ENCODE peak calls at places on chromosomes 1 and 21, in four cellular contexts. M is H9, B is mesendoderm, T is H1. V is an unnamed sample.

GRCh38 chr1:19234224-19234623 is 17.1 kb downstream of the EMC1 start:
- DNase-seq in M (no peak), B (no peak), T (no peak), V (no peak)

GRCh38 chr1:205633421-205633976 is 1.7 kb upstream of the ELK4 start:
- DNase-seq in M (no peak), B (no peak), T (no peak), V (peak)

GRCh38 chr1:236502972-236503639 is 20.7 kb upstream of the LGALS8 start:
- DNase-seq in M (peak), B (peak), T (peak), V (peak)

GRCh38 chr21:42818328-42818749 is 61.0 kb downstream of the WDR4 start:
- DNase-seq in M (peak), B (peak), T (peak), V (peak)

GRCh38 chr1:25178917-25179571 is 53.3 kb downstream of the SYF2 start:
- DNase-seq in M (no peak), B (no peak), T (peak), V (peak)

GRCh38 chr21:17726047-17726446 is 93.1 kb downstream of the C21orf91 start:
- DNase-seq in M (no peak), B (peak), T (no peak), V (peak)

GRCh38 chr1:154714638-154715037 is 106.7 kb upstream of the ADAR start:
- DNase-seq in M (no peak), B (peak), T (no peak), V (peak)

GRCh38 chr1:63917571-63918394 is 144.0 kb downstream of the ROR1 start:
- DNase-seq in M (peak), B (peak), T (peak), V (peak)

GRCh38 chr1:88519156-88519555 is 164.9 kb upstream of the PKN2 start:
- DNase-seq in M (no peak), B (peak), T (no peak), V (peak)

GRCh38 chr1:218886472-218886871 is 287.2 kb upstream of the LYPLAL1 start:
- DNase-seq in M (no peak), B (no peak), T (no peak), V (peak)

GRCh38 chr1:62746086-62746808 is 37.7 kb upstream of the ATG4C start:
- DNase-seq in M (no peak), B (peak), T (no peak), V (peak)

GRCh38 chr1:44300882-44301281 is 54.2 kb downstream of the ERI3 start:
- DNase-seq in M (no peak), B (no peak), T (no peak), V (no peak)

GRCh38 chr1:227926216-227926791 is 21.4 kb downstream of the WNT9A start:
- DNase-seq in M (no peak), B (no peak), T (no peak), V (no peak)

GRCh38 chr1:53739109-53739681 is at the start of gene GLIS1:
- DNase-seq in M (peak), B (peak), T (peak), V (peak)

GRCh38 chr1:181155339-181155738 is 66.8 kb downstream of the IER5 start:
- DNase-seq in M (no peak), B (no peak), T (no peak), V (peak)

GRCh38 chr1:32399853-32400252 is 5.6 kb upstream of the BSDC1 start:
- DNase-seq in M (no peak), B (no peak), T (no peak), V (no peak)

GRCh38 chr1:61098906-61099437 is 16.6 kb downstream of the NFIA start:
- DNase-seq in M (no peak), B (no peak), T (no peak), V (no peak)

GRCh38 chr1:156957634-156958033 is 37.2 kb downstream of the LRRC71 start:
- DNase-seq in M (no peak), B (no peak), T (no peak), V (no peak)

GRCh38 chr1:60088620-60089155 is 15.1 kb upstream of the C1orf87 start:
- DNase-seq in M (no peak), B (no peak), T (no peak), V (no peak)

GRCh38 chr1:156772728-156773497 is 5.6 kb downstream of the PRCC start:
- DNase-seq in M (no peak), B (peak), T (no peak), V (no peak)

GRCh38 chr1:205572426-205572825 is 59.4 kb downstream of the ELK4 start:
- DNase-seq in M (peak), B (no peak), T (peak), V (no peak)

GRCh38 chr1:2248854-2249558 is 20.9 kb downstream of the SKI start:
- DNase-seq in M (peak), B (no peak), T (no peak), V (no peak)

GRCh38 chr1:171468120-171468790 is 17.1 kb upstream of the PRRC2C start:
- DNase-seq in M (no peak), B (no peak), T (no peak), V (peak)

GRCh38 chr21:17003221-17003620 is 509.6 kb upstream of the CXADR start:
- DNase-seq in M (no peak), B (peak), T (no peak), V (peak)

GRCh38 chr1:15876357-15876756 is 28.9 kb downstream of the SPEN start:
- DNase-seq in M (peak), B (peak), T (peak), V (no peak)

GRCh38 chr1:185479781-185480180 is 162.7 kb upstream of the IVNS1ABP start:
- DNase-seq in M (no peak), B (peak), T (no peak), V (no peak)

GRCh38 chr1:4685466-4685865 is 31.1 kb downstream of the AJAP1 start:
- DNase-seq in M (no peak), B (no peak), T (no peak), V (no peak)

GRCh38 chr1:145918992-145919939 is 749 bp upstream of the PEX11B start:
- DNase-seq in M (peak), B (peak), T (peak), V (peak)

GRCh38 chr1:225763815-225764548 is 13.6 kb upstream of the SRP9 start:
- DNase-seq in M (no peak), B (no peak), T (no peak), V (peak)

GRCh38 chr1:87331319-87332269 is 2.9 kb downstream of the LMO4 start:
- DNase-seq in M (peak), B (peak), T (peak), V (peak)

GRCh38 chr1:87968259-87968955 is 639.7 kb downstream of the LMO4 start:
- DNase-seq in M (peak), B (no peak), T (no peak), V (peak)

GRCh38 chr21:39022901-39023693 is 160.2 kb downstream of the PSMG1 start:
- DNase-seq in M (no peak), B (peak), T (no peak), V (peak)

GRCh38 chr1:30064547-30064946 is 658.8 kb downstream of the MATN1 start:
- DNase-seq in M (no peak), B (no peak), T (no peak), V (no peak)

GRCh38 chr1:3453203-3453761 is 1.2 kb upstream of the ARHGEF16 start:
- DNase-seq in M (peak), B (peak), T (peak), V (peak)

GRCh38 chr1:161727343-161727924 is 6.1 kb downstream of the FCRLB start:
- DNase-seq in M (no peak), B (no peak), T (no peak), V (peak)

GRCh38 chr21:45364464-45365185 is 40.3 kb upstream of the COL18A1 start:
- DNase-seq in M (no peak), B (no peak), T (no peak), V (peak)

GRCh38 chr1:91166106-91166712 is 144.4 kb upstream of the ZNF644 start:
- DNase-seq in M (peak), B (peak), T (no peak), V (peak)

GRCh38 chr1:99599678-99600175 is 46.2 kb upstream of the PALMD start:
- DNase-seq in M (no peak), B (peak), T (no peak), V (peak)
- H3K9ac ChIP-seq in M (no peak), B (no peak), T (no peak), V (no peak)

GRCh38 chr1:85297538-85297854 is 21.1 kb upstream of the BCL10 start:
- DNase-seq in M (no peak), B (no peak), T (no peak), V (no peak)

GRCh38 chr1:85295654-85296053 is 19.2 kb upstream of the BCL10 start:
- DNase-seq in M (no peak), B (no peak), T (no peak), V (no peak)

GRCh38 chr1:85297855-85298629 is 21.6 kb upstream of the BCL10 start:
- DNase-seq in M (no peak), B (peak), T (no peak), V (peak)

GRCh38 chr1:85295006-85295431 is 18.6 kb upstream of the BCL10 start:
- DNase-seq in M (no peak), B (no peak), T (no peak), V (peak)

DNA sequence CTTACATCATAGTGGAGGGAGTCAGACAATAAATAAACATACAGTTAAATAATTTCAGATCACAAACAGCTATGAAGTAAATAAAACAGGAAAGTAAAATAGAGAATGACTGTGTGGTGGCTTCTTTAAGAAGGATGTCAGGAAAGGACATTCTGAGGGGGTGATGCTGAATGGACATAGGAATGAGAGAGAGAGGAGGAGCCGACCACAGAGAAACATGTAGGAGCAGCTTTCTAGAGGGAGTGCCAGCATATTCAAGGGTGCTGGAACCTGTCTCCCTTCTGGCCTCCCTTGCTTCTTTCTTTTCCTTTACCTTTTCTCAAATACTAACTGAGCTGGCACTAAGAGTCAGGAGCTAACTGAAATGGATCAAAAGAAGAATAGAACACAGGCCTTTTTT is 20.5 kb upstream of the BCL10 start:
- DNase-seq in M (no peak), B (no peak), T (no peak), V (peak)
- H4K5ac ChIP-seq in M (no peak), B (no peak), T (no peak), V (peak)

GRCh38 chr1:94929351-94929814 is 2.5 kb upstream of the CNN3 start:
- DNase-seq in M (no peak), B (no peak), T (no peak), V (no peak)

GRCh38 chr1:94928293-94928939 is 1.5 kb upstream of the CNN3 start:
- DNase-seq in M (no peak), B (no peak), T (no peak), V (no peak)

GRCh38 chr1:94926915-94927404 is at the start of gene CNN3:
- DNase-seq in M (peak), B (peak), T (peak), V (peak)

GRCh38 chr1:94926365-94926914 is 470 bp downstream of the CNN3 start:
- DNase-seq in M (peak), B (peak), T (peak), V (peak)

GRCh38 chr1:94927405-94928175 is 680 bp upstream of the CNN3 start:
- DNase-seq in M (peak), B (peak), T (no peak), V (peak)
- H3K9ac ChIP-seq in M (peak), B (peak), T (peak), V (peak)

GRCh38 chr1:175364424-175365076 is 172.0 kb upstream of the KIAA0040 start:
- DNase-seq in M (no peak), B (no peak), T (no peak), V (no peak)

GRCh38 chr1:175355414-175355813 is 162.8 kb upstream of the KIAA0040 start:
- DNase-seq in M (no peak), B (no peak), T (no peak), V (no peak)

GRCh38 chr1:175363046-175363445 is 170.5 kb upstream of the KIAA0040 start:
- DNase-seq in M (no peak), B (no peak), T (no peak), V (no peak)

GRCh38 chr1:175356727-175357126 is 164.2 kb upstream of the KIAA0040 start:
- DNase-seq in M (no peak), B (no peak), T (no peak), V (no peak)

DNA sequence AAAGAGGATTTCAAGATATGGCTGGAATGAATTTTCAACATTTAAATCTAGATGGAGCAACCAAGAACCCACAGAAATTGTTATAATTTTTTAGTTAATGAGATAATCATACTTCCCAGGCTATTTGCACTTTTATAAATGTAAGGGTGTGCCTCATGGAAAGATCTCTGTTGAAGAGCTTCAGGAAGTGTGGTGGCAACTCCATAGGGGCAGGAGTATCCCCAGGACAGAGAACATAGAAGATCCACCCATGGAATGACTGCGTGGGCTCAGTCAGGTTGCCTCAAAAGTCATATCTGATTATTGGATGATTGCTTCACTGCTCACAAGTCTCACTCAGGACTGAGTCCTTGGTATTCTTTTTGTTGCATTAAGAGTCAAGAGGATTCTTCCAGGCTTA is 167.4 kb upstream of the KIAA0040 start:
- DNase-seq in M (no peak), B (no peak), T (no peak), V (no peak)
- H4K5ac ChIP-seq in M (no peak), B (no peak), T (no peak), V (no peak)

DNA sequence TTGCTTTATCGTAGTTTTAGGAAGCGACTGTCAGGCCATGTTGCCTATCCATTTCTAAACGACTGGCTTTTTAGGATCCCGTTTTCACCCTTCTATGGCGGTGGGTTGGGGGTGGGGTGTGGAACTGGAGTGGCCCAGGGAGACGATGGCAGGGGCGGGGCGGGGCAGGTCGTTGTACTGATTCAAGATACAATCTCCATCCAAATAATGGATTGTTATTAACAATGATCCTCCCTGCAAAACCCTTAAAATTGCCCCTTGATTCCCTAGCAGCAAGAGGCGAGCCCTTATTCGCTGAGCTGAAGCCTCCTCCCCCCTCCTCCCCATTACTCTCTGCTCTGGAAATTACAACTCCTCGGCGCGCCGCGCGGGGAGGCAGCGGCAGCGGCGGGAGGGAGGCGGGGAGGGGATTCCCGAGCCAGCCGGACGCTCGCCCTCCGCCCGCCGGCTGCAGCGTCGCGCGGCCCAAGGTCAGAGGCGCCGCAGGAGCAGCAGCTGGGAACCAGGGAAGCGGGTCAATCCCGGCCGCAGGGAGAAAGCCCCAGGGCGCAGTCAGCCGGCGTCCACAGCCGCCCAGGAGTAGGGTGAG is at the start of gene TRIM67:
- DNase-seq in M (peak), B (peak), T (peak), V (no peak)
- H3K9ac ChIP-seq in M (no peak), B (no peak), T (no peak), V (no peak)

GRCh38 chr1:27548136-27548853 is 55.6 kb downstream of the AHDC1 start:
- DNase-seq in M (no peak), B (no peak), T (no peak), V (no peak)

GRCh38 chr1:27544818-27545612 is 55.0 kb upstream of the WASF2 start:
- DNase-seq in M (no peak), B (no peak), T (no peak), V (peak)

GRCh38 chr1:27547220-27548116 is 56.5 kb downstream of the AHDC1 start:
- DNase-seq in M (no peak), B (peak), T (no peak), V (no peak)

GRCh38 chr1:27542463-27543273 is 52.7 kb upstream of the WASF2 start:
- DNase-seq in M (no peak), B (peak), T (no peak), V (peak)

GRCh38 chr1:27545876-27546275 is 55.9 kb upstream of the WASF2 start:
- DNase-seq in M (no peak), B (no peak), T (no peak), V (no peak)
- H4K5ac ChIP-seq in M (no peak), B (no peak), T (no peak), V (no peak)

GRCh38 chr1:214453109-214453722 is 98.2 kb downstream of the PTPN14 start:
- DNase-seq in M (no peak), B (no peak), T (no peak), V (peak)
- H3K9ac ChIP-seq in M (no peak), B (no peak), T (no peak), V (no peak)

GRCh38 chr1:201489656-201490261 is 17.2 kb downstream of the CSRP1 start:
- DNase-seq in M (no peak), B (no peak), T (no peak), V (no peak)
- H4K5ac ChIP-seq in M (no peak), B (no peak), T (no peak), V (no peak)

V was measured in IMR-90.